ENCODE peak calls at places on chromosomes 4 and X, in ten cellular contexts. H is myocyte, C is DMS79, K is nephron progenitor cell, N is NCI-H1092 treated with DMSO at 0.1 percent for 48 hours, R is MCF 10A, X is NCI-H2171, T is hepatocyte, J is colonic mucosa, A is NCI-H1694 treated with DMSO at 0.1 percent for 48 hours. D is an unnamed sample.

GRCh38 chr4:40307627-40308497 is 27.3 kb upstream of the CHRNA9 start:
- DNase-seq in H (no peak), C (no peak), K (no peak), N (no peak), R (no peak), X (no peak), T (no peak), J (peak), A (no peak), D (no peak)

GRCh38 chrX:75155454-75155829 is 641 bp downstream of the ABCB7 start:
- DNase-seq in H (peak), C (no peak), K (no peak), N (peak), R (no peak), X (no peak), T (no peak), J (no peak), A (no peak), D (no peak)

GRCh38 chr4:43456383-43456782 is 563.9 kb downstream of the GRXCR1 start:
- DNase-seq in H (peak), C (no peak), K (no peak), N (no peak), R (peak), X (no peak), T (no peak), J (no peak), A (no peak), D (no peak)

GRCh38 chrX:20461576-20461975 is 194.9 kb upstream of the RPS6KA3 start:
- DNase-seq in H (no peak), C (no peak), K (peak), N (no peak), R (no peak), X (no peak), T (no peak), J (no peak), A (no peak), D (no peak)

GRCh38 chr4:138092060-138092459 is 150.1 kb downstream of the SLC7A11 start:
- DNase-seq in H (no peak), C (no peak), K (no peak), N (no peak), R (no peak), X (no peak), T (no peak), J (no peak), A (no peak), D (no peak)

GRCh38 chr4:169283114-169283509 is 12.4 kb upstream of the SH3RF1 start:
- DNase-seq in H (peak), C (no peak), K (no peak), N (no peak), R (peak), X (no peak), T (no peak), J (no peak), A (no peak), D (no peak)

GRCh38 chrX:131441033-131441432 is 102.8 kb upstream of the OR13H1 start:
- DNase-seq in H (no peak), C (no peak), K (no peak), N (no peak), R (peak), X (no peak), T (peak), J (no peak), A (no peak), D (no peak)

GRCh38 chr4:88646528-88647280 is 50.9 kb downstream of the NAP1L5 start:
- DNase-seq in H (no peak), C (no peak), K (no peak), N (no peak), R (no peak), X (no peak), T (no peak), J (no peak), A (no peak), D (no peak)

GRCh38 chr4:153713840-153714239 is 29.8 kb downstream of the TLR2 start:
- DNase-seq in H (no peak), C (no peak), K (no peak), N (no peak), R (peak), X (no peak), T (no peak), J (no peak), A (no peak), D (no peak)

GRCh38 chrX:140467211-140467610 is 37.7 kb downstream of the SOX3 start:
- DNase-seq in H (peak), C (no peak), K (no peak), N (no peak), R (peak), X (no peak), T (no peak), J (no peak), A (no peak), D (no peak)

GRCh38 chr4:99087887-99088484 is 602 bp downstream of the ADH5 start:
- DNase-seq in H (peak), C (no peak), K (no peak), N (peak), R (peak), X (no peak), T (peak), J (peak), A (peak), D (no peak)